ENCODE peak calls at places on chromosomes 5 and 9, in seven cellular contexts. One of them, this sample, is unnamed.

GRCh38 chr5:120122711-120123110 is 341.4 kb upstream of the PRR16 start:
- DNase-seq in AG09319: no peak
- DNase-seq in breast epithelium: no peak
- DNase-seq in RWPE1: no peak
- DNase-seq in chondrocyte: no peak
- DNase-seq in GM23338: no peak
- DNase-seq in AG09309: no peak
- DNase-seq in this sample: no peak

GRCh38 chr5:132592521-132592920 is 35.7 kb downstream of the RAD50 start:
- DNase-seq in AG09319: no peak
- DNase-seq in breast epithelium: no peak
- DNase-seq in RWPE1: no peak
- DNase-seq in chondrocyte: no peak
- DNase-seq in GM23338: peak
- DNase-seq in AG09309: no peak
- DNase-seq in this sample: peak

GRCh38 chr5:74067748-74068541 is 441.9 kb downstream of the ARHGEF28 start:
- DNase-seq in AG09319: no peak
- DNase-seq in breast epithelium: no peak
- DNase-seq in RWPE1: peak
- DNase-seq in chondrocyte: no peak
- DNase-seq in GM23338: no peak
- DNase-seq in AG09309: no peak
- DNase-seq in this sample: no peak

GRCh38 chr9:127809562-127810377 is 7.1 kb downstream of the FPGS start:
- DNase-seq in AG09319: no peak
- DNase-seq in breast epithelium: no peak
- DNase-seq in RWPE1: peak
- DNase-seq in chondrocyte: no peak
- DNase-seq in GM23338: peak
- DNase-seq in AG09309: no peak
- DNase-seq in this sample: no peak

GRCh38 chr5:148665431-148665830 is 11.1 kb upstream of the HTR4 start:
- DNase-seq in AG09319: no peak
- DNase-seq in breast epithelium: no peak
- DNase-seq in RWPE1: no peak
- DNase-seq in chondrocyte: no peak
- DNase-seq in GM23338: no peak
- DNase-seq in AG09309: no peak
- DNase-seq in this sample: no peak

GRCh38 chr9:95649801-95650213 is 133.0 kb upstream of the PTCH1 start:
- DNase-seq in AG09319: no peak
- DNase-seq in breast epithelium: no peak
- DNase-seq in RWPE1: no peak
- DNase-seq in chondrocyte: no peak
- DNase-seq in GM23338: no peak
- DNase-seq in AG09309: no peak
- DNase-seq in this sample: peak

GRCh38 chr9:95091971-95092320 is 225.6 kb downstream of the FANCC start:
- DNase-seq in AG09319: no peak
- DNase-seq in breast epithelium: no peak
- DNase-seq in RWPE1: no peak
- DNase-seq in chondrocyte: no peak
- DNase-seq in GM23338: no peak
- DNase-seq in AG09309: peak
- DNase-seq in this sample: peak

GRCh38 chr5:113686599-113686998 is 173.1 kb downstream of the YTHDC2 start:
- DNase-seq in AG09319: no peak
- DNase-seq in breast epithelium: no peak
- DNase-seq in RWPE1: no peak
- DNase-seq in chondrocyte: no peak
- DNase-seq in GM23338: no peak
- DNase-seq in AG09309: no peak
- DNase-seq in this sample: no peak

GRCh38 chr9:126618200-126618589 is 4.5 kb downstream of the LMX1B start:
- DNase-seq in AG09319: no peak
- DNase-seq in breast epithelium: no peak
- DNase-seq in RWPE1: no peak
- DNase-seq in chondrocyte: peak
- DNase-seq in GM23338: no peak
- DNase-seq in AG09309: no peak
- DNase-seq in this sample: no peak

GRCh38 chr5:158543539-158544387 is 556.0 kb downstream of the EBF1 start:
- DNase-seq in AG09319: peak
- DNase-seq in breast epithelium: no peak
- DNase-seq in RWPE1: no peak
- DNase-seq in chondrocyte: no peak
- DNase-seq in GM23338: no peak
- DNase-seq in AG09309: peak
- DNase-seq in this sample: peak

GRCh38 chr5:131164161-131164930 is 710 bp downstream of the HINT1 start:
- DNase-seq in AG09319: peak
- DNase-seq in breast epithelium: peak
- DNase-seq in RWPE1: peak
- DNase-seq in chondrocyte: no peak
- DNase-seq in GM23338: peak
- DNase-seq in AG09309: peak
- DNase-seq in this sample: peak

GRCh38 chr5:142753114-142753764 is 16.9 kb upstream of the ARHGAP26 start:
- DNase-seq in AG09319: no peak
- DNase-seq in breast epithelium: peak
- DNase-seq in RWPE1: peak
- DNase-seq in chondrocyte: no peak
- DNase-seq in GM23338: no peak
- DNase-seq in AG09309: no peak
- DNase-seq in this sample: no peak

GRCh38 chr9:123131258-123131657 is 97.8 kb downstream of the GPR21 start:
- DNase-seq in AG09319: no peak
- DNase-seq in breast epithelium: no peak
- DNase-seq in RWPE1: no peak
- DNase-seq in chondrocyte: no peak
- DNase-seq in GM23338: peak
- DNase-seq in AG09309: peak
- DNase-seq in this sample: peak

GRCh38 chr9:4327504-4328191 is 27.8 kb upstream of the GLIS3 start:
- DNase-seq in AG09319: peak
- DNase-seq in breast epithelium: no peak
- DNase-seq in RWPE1: no peak
- DNase-seq in chondrocyte: no peak
- DNase-seq in GM23338: peak
- DNase-seq in AG09309: peak
- DNase-seq in this sample: peak

GRCh38 chr5:157731272-157732129 is at the start of gene THG1L:
- DNase-seq in AG09319: peak
- DNase-seq in breast epithelium: peak
- DNase-seq in RWPE1: peak
- DNase-seq in chondrocyte: peak
- DNase-seq in GM23338: peak
- DNase-seq in AG09309: peak
- DNase-seq in this sample: peak

GRCh38 chr9:113320051-113320450 is 16.9 kb upstream of the RNF183 start:
- DNase-seq in AG09319: no peak
- DNase-seq in breast epithelium: no peak
- DNase-seq in RWPE1: no peak
- DNase-seq in chondrocyte: no peak
- DNase-seq in GM23338: no peak
- DNase-seq in AG09309: no peak
- DNase-seq in this sample: no peak

GRCh38 chr9:113313276-113313675 is 10.1 kb upstream of the RNF183 start:
- DNase-seq in AG09319: no peak
- DNase-seq in breast epithelium: no peak
- DNase-seq in RWPE1: no peak
- DNase-seq in chondrocyte: no peak
- DNase-seq in GM23338: no peak
- DNase-seq in AG09309: no peak
- DNase-seq in this sample: no peak

GRCh38 chr9:113316032-113316431 is 12.9 kb upstream of the RNF183 start:
- DNase-seq in AG09319: no peak
- DNase-seq in breast epithelium: no peak
- DNase-seq in RWPE1: no peak
- DNase-seq in chondrocyte: no peak
- DNase-seq in GM23338: no peak
- DNase-seq in AG09309: no peak
- DNase-seq in this sample: no peak

GRCh38 chr9:113319054-113319453 is 15.9 kb upstream of the RNF183 start:
- DNase-seq in AG09319: no peak
- DNase-seq in breast epithelium: no peak
- DNase-seq in RWPE1: no peak
- DNase-seq in chondrocyte: no peak
- DNase-seq in GM23338: no peak
- DNase-seq in AG09309: no peak
- DNase-seq in this sample: no peak

GRCh38 chr9:113317777-113318176 is 14.6 kb upstream of the RNF183 start:
- DNase-seq in AG09319: no peak
- DNase-seq in breast epithelium: no peak
- DNase-seq in RWPE1: no peak
- DNase-seq in chondrocyte: no peak
- DNase-seq in GM23338: no peak
- DNase-seq in AG09309: no peak
- DNase-seq in this sample: no peak
- TF ChIP-seq CTCF in AG09319: peak
- TF ChIP-seq CTCF in breast epithelium: peak
- TF ChIP-seq CTCF in RWPE1: no peak
- TF ChIP-seq CTCF in chondrocyte: peak
- TF ChIP-seq CTCF in GM23338: peak
- TF ChIP-seq CTCF in AG09309: peak
- TF ChIP-seq CTCF in this sample: no peak

GRCh38 chr5:173922527-173922926 is 34.4 kb downstream of the CPEB4 start:
- DNase-seq in AG09319: no peak
- DNase-seq in breast epithelium: no peak
- DNase-seq in RWPE1: no peak
- DNase-seq in chondrocyte: no peak
- DNase-seq in GM23338: no peak
- DNase-seq in AG09309: no peak
- DNase-seq in this sample: no peak

GRCh38 chr5:173926359-173926758 is 38.2 kb downstream of the CPEB4 start:
- DNase-seq in AG09319: no peak
- DNase-seq in breast epithelium: no peak
- DNase-seq in RWPE1: no peak
- DNase-seq in chondrocyte: no peak
- DNase-seq in GM23338: no peak
- DNase-seq in AG09309: no peak
- DNase-seq in this sample: no peak

GRCh38 chr5:173923236-173924104 is 35.3 kb downstream of the CPEB4 start:
- DNase-seq in AG09319: no peak
- DNase-seq in breast epithelium: no peak
- DNase-seq in RWPE1: no peak
- DNase-seq in chondrocyte: no peak
- DNase-seq in GM23338: peak
- DNase-seq in AG09309: no peak
- DNase-seq in this sample: no peak

GRCh38 chr5:173924899-173925298 is 36.8 kb downstream of the CPEB4 start:
- DNase-seq in AG09319: no peak
- DNase-seq in breast epithelium: no peak
- DNase-seq in RWPE1: no peak
- DNase-seq in chondrocyte: no peak
- DNase-seq in GM23338: peak
- DNase-seq in AG09309: no peak
- DNase-seq in this sample: no peak

DNA sequence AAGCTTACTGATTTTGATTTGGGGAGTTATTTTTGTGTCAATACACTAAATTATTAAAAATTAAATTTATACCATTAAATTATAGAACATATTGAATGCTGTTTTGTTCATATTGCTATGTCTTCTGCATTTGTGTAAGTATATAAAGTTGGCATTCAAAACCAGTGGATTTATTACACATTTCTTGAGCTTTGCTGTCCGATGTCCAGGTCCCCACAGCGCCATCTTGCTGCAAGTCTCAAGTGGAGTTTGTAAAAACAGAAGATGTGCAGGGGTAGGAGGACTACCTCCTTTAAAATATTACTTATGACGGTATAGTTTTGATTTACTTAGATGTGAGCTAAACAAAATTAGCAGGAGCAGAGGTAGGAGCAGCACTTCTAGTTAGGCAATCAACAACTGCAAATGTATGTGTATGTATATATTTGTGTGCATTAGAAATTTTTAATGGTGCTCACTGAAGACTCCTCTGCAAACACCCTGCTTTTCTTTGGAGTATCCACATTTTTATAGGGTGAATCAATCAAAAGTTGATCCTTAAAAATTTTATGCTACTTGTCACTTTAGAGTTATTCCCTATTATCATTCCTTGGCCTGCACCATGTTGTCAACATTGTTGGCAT is 37.4 kb downstream of the CPEB4 start:
- DNase-seq in AG09319: peak
- DNase-seq in breast epithelium: no peak
- DNase-seq in RWPE1: peak
- DNase-seq in chondrocyte: no peak
- DNase-seq in GM23338: peak
- DNase-seq in AG09309: no peak
- DNase-seq in this sample: peak
- TF ChIP-seq CTCF in AG09319: peak
- TF ChIP-seq CTCF in breast epithelium: no peak
- TF ChIP-seq CTCF in RWPE1: peak
- TF ChIP-seq CTCF in chondrocyte: peak
- TF ChIP-seq CTCF in GM23338: peak
- TF ChIP-seq CTCF in AG09309: peak
- TF ChIP-seq CTCF in this sample: peak

DNA sequence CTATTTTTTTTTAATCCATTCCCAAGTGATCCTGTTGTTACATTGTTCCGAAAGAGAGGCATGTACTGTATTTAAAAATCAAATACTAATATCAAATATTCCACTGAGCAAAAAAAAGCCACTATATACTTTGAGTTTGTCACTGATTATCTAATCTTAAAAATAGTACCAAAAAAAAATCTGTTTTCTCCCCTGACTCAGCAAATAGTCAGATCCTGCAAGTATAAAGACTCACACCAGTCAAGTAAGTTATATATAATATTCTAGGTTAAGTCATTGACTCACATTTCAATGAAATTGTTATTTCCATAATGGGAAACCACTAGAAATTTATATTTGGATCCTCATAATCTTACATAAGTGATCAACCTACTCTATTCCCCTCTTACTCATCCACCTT is 447.1 kb upstream of the MEF2C start:
- DNase-seq in AG09319: no peak
- DNase-seq in breast epithelium: no peak
- DNase-seq in RWPE1: no peak
- DNase-seq in chondrocyte: no peak
- DNase-seq in GM23338: no peak
- DNase-seq in AG09309: no peak
- DNase-seq in this sample: no peak
- TF ChIP-seq CTCF in AG09319: no peak
- TF ChIP-seq CTCF in breast epithelium: no peak
- TF ChIP-seq CTCF in RWPE1: no peak
- TF ChIP-seq CTCF in chondrocyte: no peak
- TF ChIP-seq CTCF in GM23338: no peak
- TF ChIP-seq CTCF in AG09309: no peak
- TF ChIP-seq CTCF in this sample: no peak

GRCh38 chr5:152274206-152274605 is 130.9 kb downstream of the NMUR2 start:
- DNase-seq in AG09319: no peak
- DNase-seq in breast epithelium: no peak
- DNase-seq in RWPE1: no peak
- DNase-seq in chondrocyte: no peak
- DNase-seq in GM23338: no peak
- DNase-seq in AG09309: no peak
- DNase-seq in this sample: no peak

GRCh38 chr5:152270117-152270516 is 135.0 kb downstream of the NMUR2 start:
- DNase-seq in AG09319: no peak
- DNase-seq in breast epithelium: no peak
- DNase-seq in RWPE1: no peak
- DNase-seq in chondrocyte: no peak
- DNase-seq in GM23338: no peak
- DNase-seq in AG09309: no peak
- DNase-seq in this sample: peak

GRCh38 chr5:152269533-152269932 is 135.5 kb downstream of the NMUR2 start:
- DNase-seq in AG09319: no peak
- DNase-seq in breast epithelium: no peak
- DNase-seq in RWPE1: no peak
- DNase-seq in chondrocyte: no peak
- DNase-seq in GM23338: no peak
- DNase-seq in AG09309: no peak
- DNase-seq in this sample: no peak

GRCh38 chr5:152271420-152271819 is 133.7 kb downstream of the NMUR2 start:
- DNase-seq in AG09319: no peak
- DNase-seq in breast epithelium: no peak
- DNase-seq in RWPE1: peak
- DNase-seq in chondrocyte: no peak
- DNase-seq in GM23338: peak
- DNase-seq in AG09309: no peak
- DNase-seq in this sample: no peak
- TF ChIP-seq CTCF in AG09319: no peak
- TF ChIP-seq CTCF in breast epithelium: peak
- TF ChIP-seq CTCF in RWPE1: peak
- TF ChIP-seq CTCF in chondrocyte: peak
- TF ChIP-seq CTCF in GM23338: peak
- TF ChIP-seq CTCF in AG09309: no peak
- TF ChIP-seq CTCF in this sample: peak